ENCODE peak calls at places on chromosomes 16 and 17, in four cellular contexts. Z, Q, D and V are unnamed samples.

GRCh38 chr16:71242601-71243000 is 12.1 kb upstream of the HYDIN start:
- DNase-seq in Q (no peak), Z (no peak), D (no peak), V (no peak)

GRCh38 chr16:66028505-66029216 is 337.8 kb upstream of the CDH5 start:
- DNase-seq in Z (peak), D (no peak), Q (no peak), V (no peak)

GRCh38 chr17:83024205-83024971 is 55.0 kb upstream of the METRNL start:
- DNase-seq in Q (no peak), Z (no peak), D (no peak), V (no peak)

GRCh38 chr17:34777044-34777443 is 184.2 kb downstream of the CCT6B start:
- DNase-seq in D (no peak), Q (no peak), Z (no peak), V (no peak)

GRCh38 chr16:81448154-81449131 is 3.8 kb downstream of the CMIP start:
- DNase-seq in Q (no peak), D (no peak), Z (peak), V (no peak)

GRCh38 chr16:85046957-85047866 is 19.6 kb downstream of the KIAA0513 start:
- DNase-seq in Z (no peak), D (no peak), Q (no peak), V (no peak)

GRCh38 chr17:59257101-59257500 is 36.8 kb downstream of the GDPD1 start:
- DNase-seq in D (no peak), Z (no peak), Q (no peak), V (no peak)

GRCh38 chr17:67139784-67140665 is 95.7 kb downstream of the CACNG1 start:
- DNase-seq in Q (no peak), D (no peak), Z (peak), V (no peak)

GRCh38 chr16:89903908-89904515 is 14.7 kb upstream of the MC1R start:
- DNase-seq in Z (no peak), D (no peak), Q (no peak), V (no peak)

GRCh38 chr17:9971991-9972390 is 66.9 kb upstream of the RCVRN start:
- DNase-seq in Q (peak), D (peak), Z (peak), V (no peak)

GRCh38 chr17:68993112-68993511 is 37.9 kb upstream of the ABCA8 start:
- DNase-seq in D (no peak), Q (no peak), Z (peak), V (no peak)

GRCh38 chr17:12320286-12320685 is 299.6 kb downstream of the MAP2K4 start:
- DNase-seq in D (no peak), Z (peak), Q (no peak), V (no peak)

GRCh38 chr16:290015-290680 is 7.2 kb downstream of the PDIA2 start:
- DNase-seq in Z (no peak), D (no peak), Q (no peak), V (no peak)

GRCh38 chr17:81518113-81518784 is 5.7 kb upstream of the ACTG1 start:
- DNase-seq in Q (peak), D (no peak), Z (no peak), V (no peak)

GRCh38 chr16:79519448-79519847 is 81.1 kb downstream of the MAF start:
- DNase-seq in Q (no peak), D (peak), Z (no peak), V (no peak)

GRCh38 chr17:79664925-79665738 is 54.3 kb upstream of the RBFOX3 start:
- DNase-seq in Q (peak), D (peak), Z (no peak), V (no peak)

GRCh38 chr17:69679839-69680238 is 265.3 kb downstream of the MAP2K6 start:
- DNase-seq in Z (no peak), Q (no peak), D (no peak), V (no peak)

GRCh38 chr16:74252329-74252728 is 44.3 kb upstream of the PSMD7 start:
- DNase-seq in Q (no peak), D (no peak), Z (no peak), V (peak)

GRCh38 chr17:36182176-36183000 is 6.0 kb upstream of the TBC1D3B start:
- DNase-seq in Z (peak), D (no peak), Q (peak), V (no peak)

GRCh38 chr16:81279375-81279774 is 35.4 kb upstream of the GAN start:
- DNase-seq in D (no peak), Q (no peak), Z (peak), V (no peak)

GRCh38 chr17:40309031-40309937 is at the start of gene RARA:
- DNase-seq in Z (peak), D (no peak), Q (peak), V (no peak)
- H3K4me3 ChIP-seq in Z (peak), D (peak), Q (peak), V (no peak)

GRCh38 chr17:44757918-44758413 is 822 bp upstream of the ADAM11 start:
- DNase-seq in Z (no peak), D (no peak), Q (no peak), V (no peak)
- H3K4me3 ChIP-seq in Z (no peak), D (no peak), Q (no peak), V (no peak)

GRCh38 chr17:28370744-28371103 is 617 bp upstream of the VTN start:
- DNase-seq in Q (no peak), Z (no peak), D (no peak), V (no peak)
- H3K4me3 ChIP-seq in Q (peak), Z (no peak), D (peak), V (peak)

GRCh38 chr16:69820926-69821541 is 58.9 kb downstream of the WWP2 start:
- DNase-seq in D (peak), Z (no peak), Q (no peak), V (no peak)
- H3K4me3 ChIP-seq in D (peak), Z (no peak), Q (no peak), V (no peak)